ENCODE peak calls at places on chromosomes 12 and 14, in six cellular contexts. X is upper lobe of left lung, H is GM12878, U is esophagus muscularis mucosa, N is suprapubic skin, P is transverse colon. C is an unnamed sample.

GRCh38 chr14:63178912-63179311 is 25.3 kb upstream of the RHOJ start:
- DNase-seq in X (no peak), H (no peak), U (no peak), N (no peak), P (no peak), C (no peak)

GRCh38 chr14:64948612-64949210 is 6.2 kb upstream of the GPX2 start:
- DNase-seq in X (no peak), H (no peak), U (no peak), N (peak), P (no peak), C (no peak)

GRCh38 chr14:43143106-43143505 is 1364.0 kb downstream of the FSCB start:
- DNase-seq in X (no peak), H (no peak), U (no peak), N (no peak), P (no peak), C (no peak)

GRCh38 chr12:15208140-15208539 is 13.1 kb downstream of the RERG start:
- DNase-seq in X (no peak), H (no peak), U (no peak), N (no peak), P (no peak), C (no peak)

GRCh38 chr14:50920482-50921225 is 23.6 kb downstream of the PYGL start:
- DNase-seq in X (no peak), H (no peak), U (peak), N (no peak), P (no peak), C (no peak)

GRCh38 chr12:76688001-76688400 is 75.9 kb upstream of the ZDHHC17 start:
- DNase-seq in X (no peak), H (no peak), U (no peak), N (no peak), P (no peak), C (no peak)

GRCh38 chr14:21825147-21825743 is 151.6 kb upstream of the OR4E1 start:
- DNase-seq in X (no peak), H (no peak), U (no peak), N (no peak), P (no peak), C (no peak)

GRCh38 chr12:76265424-76266180 is 82.6 kb downstream of the BBS10 start:
- DNase-seq in X (no peak), H (no peak), U (no peak), N (no peak), P (no peak), C (no peak)

GRCh38 chr12:29314421-29314820 is 66.6 kb downstream of the ERGIC2 start:
- DNase-seq in X (no peak), H (no peak), U (no peak), N (no peak), P (no peak), C (no peak)

GRCh38 chr14:94001501-94002396 is 4.6 kb downstream of the CCDC197 start:
- DNase-seq in X (no peak), H (no peak), U (no peak), N (no peak), P (peak), C (peak)

GRCh38 chr14:77181603-77182437 is at the start of gene TMEM63C:
- DNase-seq in X (peak), H (peak), U (no peak), N (no peak), P (peak), C (no peak)

GRCh38 chr14:33647385-33647786 is 303.5 kb downstream of the EGLN3 start:
- DNase-seq in X (no peak), H (no peak), U (no peak), N (no peak), P (no peak), C (no peak)

GRCh38 chr12:114272071-114272470 is 133.9 kb downstream of the TBX5 start:
- DNase-seq in X (no peak), H (no peak), U (no peak), N (no peak), P (no peak), C (no peak)

GRCh38 chr12:92544321-92544720 is 158.5 kb upstream of the PLEKHG7 start:
- DNase-seq in X (no peak), H (no peak), U (no peak), N (no peak), P (no peak), C (no peak)

GRCh38 chr12:68180792-68181744 is 21.5 kb upstream of the IFNG start:
- DNase-seq in X (no peak), H (no peak), U (peak), N (no peak), P (no peak), C (no peak)

GRCh38 chr14:103116645-103117044 is 6.6 kb upstream of the TNFAIP2 start:
- DNase-seq in X (peak), H (no peak), U (no peak), N (no peak), P (no peak), C (no peak)

GRCh38 chr12:26058818-26059217 is 66.0 kb downstream of the BHLHE41 start:
- DNase-seq in X (no peak), H (no peak), U (no peak), N (no peak), P (no peak), C (no peak)

GRCh38 chr12:122996188-122996601 is 15.7 kb downstream of the ARL6IP4 start:
- DNase-seq in X (no peak), H (no peak), U (no peak), N (no peak), P (no peak), C (no peak)

GRCh38 chr12:52836042-52836466 is 1.9 kb upstream of the KRT79 start:
- DNase-seq in X (no peak), H (no peak), U (no peak), N (no peak), P (no peak), C (no peak)

GRCh38 chr12:5499566-5500325 is 67.8 kb downstream of the NTF3 start:
- DNase-seq in X (no peak), H (no peak), U (no peak), N (peak), P (peak), C (no peak)

GRCh38 chr12:117118838-117119591 is 19.8 kb upstream of the TESC start:
- DNase-seq in X (no peak), H (no peak), U (no peak), N (no peak), P (no peak), C (no peak)

GRCh38 chr12:50524621-50525020 is 19.8 kb downstream of the DIP2B start:
- DNase-seq in X (no peak), H (no peak), U (no peak), N (no peak), P (no peak), C (no peak)

GRCh38 chr14:59698793-59699192 is 122.2 kb upstream of the CCDC175 start:
- DNase-seq in X (no peak), H (no peak), U (no peak), N (no peak), P (no peak), C (no peak)

GRCh38 chr12:24948452-24948815 is 467 bp downstream of the BCAT1 start:
- DNase-seq in X (no peak), H (peak), U (no peak), N (no peak), P (no peak), C (no peak)

GRCh38 chr14:69648480-69649414 is 37.4 kb downstream of the SUSD6 start:
- DNase-seq in X (no peak), H (peak), U (no peak), N (no peak), P (no peak), C (no peak)

GRCh38 chr14:23248601-23249000 is 10.9 kb downstream of the RNF212B start:
- DNase-seq in X (no peak), H (no peak), U (no peak), N (no peak), P (no peak), C (no peak)

GRCh38 chr12:109621864-109622485 is 48.4 kb downstream of the MVK start:
- DNase-seq in X (peak), H (no peak), U (no peak), N (no peak), P (no peak), C (no peak)

GRCh38 chr14:54354096-54354495 is 42.7 kb upstream of the CDKN3 start:
- DNase-seq in X (no peak), H (no peak), U (no peak), N (no peak), P (no peak), C (no peak)

GRCh38 chr14:104976198-104977007 is 1.8 kb downstream of the AHNAK2 start:
- DNase-seq in X (peak), H (peak), U (no peak), N (peak), P (peak), C (peak)
- TF ChIP-seq POLR2AphosphoS5 in X (no peak), H (no peak), U (peak), N (no peak), P (no peak), C (peak)

GRCh38 chr12:32399373-32400113 is at the start of gene FGD4:
- DNase-seq in X (peak), H (no peak), U (peak), N (peak), P (peak), C (peak)
- TF ChIP-seq EP300 in X (no peak), H (no peak), U (no peak), N (no peak), P (no peak), C (no peak)

GRCh38 chr14:58428011-58428807 is 690 bp downstream of the KIAA0586 start:
- DNase-seq in X (no peak), H (no peak), U (no peak), N (no peak), P (peak), C (no peak)

GRCh38 chr14:58430156-58430555 is 2.6 kb downstream of the KIAA0586 start:
- DNase-seq in X (no peak), H (no peak), U (no peak), N (no peak), P (no peak), C (no peak)

GRCh38 chr14:58426819-58427288 is 477 bp downstream of the TIMM9 start:
- DNase-seq in X (peak), H (no peak), U (no peak), N (peak), P (peak), C (peak)

DNA sequence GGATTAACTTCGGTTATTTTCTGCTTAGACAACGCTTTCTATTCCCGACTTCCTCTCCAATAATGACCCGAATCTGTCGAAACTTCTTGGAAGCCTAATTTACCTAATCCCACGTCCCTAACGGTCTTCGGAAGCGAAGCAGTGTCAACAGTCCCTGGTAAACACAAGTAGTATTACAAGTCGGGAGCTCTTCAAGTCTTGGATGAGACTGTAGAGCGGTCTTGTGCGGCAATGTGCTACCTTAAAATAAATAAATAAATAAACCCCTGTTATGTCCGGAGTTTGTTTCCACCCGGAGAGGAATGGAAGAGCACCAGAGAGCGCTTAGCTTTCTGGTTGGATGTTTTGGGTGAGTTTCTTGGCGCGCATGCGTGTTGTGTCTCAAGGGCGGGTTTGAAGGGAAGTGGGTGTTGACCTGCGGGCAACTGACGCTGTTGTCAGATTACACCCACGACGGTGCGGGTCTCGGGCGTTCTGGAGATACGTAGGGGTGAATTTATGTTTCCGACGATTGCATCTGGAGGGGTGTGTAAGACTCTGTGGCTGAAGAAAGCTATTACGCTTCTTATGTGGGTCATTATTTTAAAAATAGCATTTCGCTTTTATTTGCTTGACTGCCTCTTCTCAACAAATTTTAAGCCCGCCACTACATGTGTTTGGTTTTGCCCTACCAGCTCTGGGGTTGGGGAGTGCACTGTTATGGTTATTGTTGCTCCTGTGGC is at the start of the genes KIAA0586 and TIMM9:
- DNase-seq in X (no peak), H (peak), U (peak), N (peak), P (peak), C (peak)
- H3K4me3 ChIP-seq in X (peak), H (peak), U (peak), N (peak), P (peak), C (peak)

GRCh38 chr12:132608231-132609171 is 1.9 kb downstream of the LRCOL1 start:
- DNase-seq in X (no peak), H (no peak), U (no peak), N (peak), P (no peak), C (no peak)
- TF ChIP-seq POLR2AphosphoS5 in X (peak), H (no peak), U (no peak), N (no peak), P (no peak), C (no peak)

DNA sequence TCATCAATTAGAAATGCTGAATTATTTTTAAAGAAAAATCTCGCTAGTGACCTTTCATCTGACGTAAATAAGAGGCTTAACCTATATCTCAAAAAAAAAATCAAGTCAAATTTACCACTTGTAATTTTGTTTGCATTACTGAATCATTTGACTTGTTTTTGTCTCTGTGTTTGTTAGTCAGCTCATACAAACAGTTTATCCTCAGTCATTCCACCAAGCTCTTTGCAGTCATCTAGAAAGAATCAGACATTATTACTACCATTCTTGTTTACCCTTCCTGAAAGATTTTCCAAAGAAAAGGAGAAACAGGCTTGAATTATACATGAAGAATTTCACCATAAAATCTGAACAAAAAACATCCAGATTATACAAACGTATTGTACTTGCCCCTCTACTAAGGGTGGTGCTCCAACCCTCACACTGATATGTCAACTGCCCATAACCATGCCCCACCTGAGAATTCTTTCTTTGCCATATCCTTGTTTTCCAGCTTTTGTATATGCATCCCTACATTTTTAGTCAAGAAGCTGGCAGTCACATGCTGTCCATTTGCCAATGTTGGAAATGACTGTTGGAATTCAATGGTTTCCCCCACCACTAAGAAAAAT is 257.2 kb downstream of the PAWR start:
- DNase-seq in X (no peak), H (no peak), U (no peak), N (no peak), P (no peak), C (no peak)
- TF ChIP-seq EP300 in X (no peak), H (no peak), U (no peak), N (no peak), P (no peak), C (no peak)